ENCODE peak calls at places on chromosome 12, in four cellular contexts. One of them, this sample, is unnamed.

GRCh38 chr12:112906712-112907414 is at the start of gene OAS1:
- DNase-seq in HEK293T: no peak
- DNase-seq in HepG2: peak
- DNase-seq in NT2/D1: peak
- DNase-seq in this sample: no peak

GRCh38 chr12:88922816-88923215 is 342.5 kb upstream of the KITLG start:
- DNase-seq in NT2/D1: no peak
- DNase-seq in HepG2: no peak
- DNase-seq in HEK293T: no peak
- DNase-seq in this sample: no peak

GRCh38 chr12:103423061-103423473 is 72.7 kb downstream of the C12orf42 start:
- DNase-seq in HEK293T: no peak
- DNase-seq in HepG2: no peak
- DNase-seq in NT2/D1: no peak
- DNase-seq in this sample: no peak

GRCh38 chr12:39846971-39847661 is 227.5 kb upstream of the ABCD2 start:
- DNase-seq in HepG2: peak
- DNase-seq in HEK293T: peak
- DNase-seq in NT2/D1: no peak
- DNase-seq in this sample: no peak

GRCh38 chr12:27252934-27253333 is 8.8 kb downstream of the STK38L start:
- DNase-seq in NT2/D1: no peak
- DNase-seq in HEK293T: no peak
- DNase-seq in HepG2: no peak
- DNase-seq in this sample: no peak

GRCh38 chr12:117212563-117213190 is 22.4 kb upstream of the FBXO21 start:
- DNase-seq in NT2/D1: peak
- DNase-seq in HEK293T: peak
- DNase-seq in HepG2: peak
- DNase-seq in this sample: peak

GRCh38 chr12:57031228-57031670 is 14.9 kb upstream of the TAC3 start:
- DNase-seq in NT2/D1: no peak
- DNase-seq in HEK293T: no peak
- DNase-seq in HepG2: peak
- DNase-seq in this sample: no peak

GRCh38 chr12:127485528-127485927 is 781.4 kb upstream of the TMEM132C start:
- DNase-seq in HEK293T: no peak
- DNase-seq in HepG2: no peak
- DNase-seq in NT2/D1: peak
- DNase-seq in this sample: peak

GRCh38 chr12:5620896-5621295 is 189.0 kb downstream of the NTF3 start:
- DNase-seq in HEK293T: no peak
- DNase-seq in HepG2: no peak
- DNase-seq in NT2/D1: no peak
- DNase-seq in this sample: no peak

GRCh38 chr12:91896725-91897515 is 248.7 kb downstream of the BTG1 start:
- DNase-seq in HepG2: no peak
- DNase-seq in HEK293T: no peak
- DNase-seq in NT2/D1: no peak
- DNase-seq in this sample: no peak

GRCh38 chr12:108457006-108457733 is 57.9 kb upstream of the FICD start:
- DNase-seq in NT2/D1: peak
- DNase-seq in HepG2: peak
- DNase-seq in HEK293T: peak
- DNase-seq in this sample: no peak

GRCh38 chr12:26786491-26787124 is 46.4 kb downstream of the ITPR2 start:
- DNase-seq in NT2/D1: no peak
- DNase-seq in HepG2: no peak
- DNase-seq in HEK293T: no peak
- DNase-seq in this sample: no peak

GRCh38 chr12:27780612-27781408 is 774 bp upstream of the MANSC4 start:
- DNase-seq in NT2/D1: peak
- DNase-seq in HepG2: peak
- DNase-seq in HEK293T: peak
- DNase-seq in this sample: peak

GRCh38 chr12:67052981-67053380 is 216.2 kb upstream of the CAND1 start:
- DNase-seq in NT2/D1: no peak
- DNase-seq in HEK293T: no peak
- DNase-seq in HepG2: no peak
- DNase-seq in this sample: no peak

GRCh38 chr12:116736962-116737773 is 701 bp downstream of the SPRING1 start:
- DNase-seq in NT2/D1: no peak
- DNase-seq in HepG2: no peak
- DNase-seq in HEK293T: peak
- DNase-seq in this sample: no peak

GRCh38 chr12:122947352-122947792 is 18.9 kb downstream of the ABCB9 start:
- DNase-seq in NT2/D1: no peak
- DNase-seq in HepG2: no peak
- DNase-seq in HEK293T: no peak
- DNase-seq in this sample: no peak

GRCh38 chr12:97223419-97223818 is 239.2 kb upstream of the RMST start:
- DNase-seq in HEK293T: no peak
- DNase-seq in HepG2: no peak
- DNase-seq in NT2/D1: no peak
- DNase-seq in this sample: no peak

GRCh38 chr12:126055521-126055920 is 990.3 kb downstream of the AACS start:
- DNase-seq in NT2/D1: no peak
- DNase-seq in HEK293T: no peak
- DNase-seq in HepG2: no peak
- DNase-seq in this sample: no peak

GRCh38 chr12:92550234-92550633 is 152.6 kb upstream of the PLEKHG7 start:
- DNase-seq in HepG2: no peak
- DNase-seq in NT2/D1: no peak
- DNase-seq in HEK293T: no peak
- DNase-seq in this sample: no peak

GRCh38 chr12:84150226-84150625 is 762.4 kb downstream of the SLC6A15 start:
- DNase-seq in HepG2: no peak
- DNase-seq in HEK293T: no peak
- DNase-seq in NT2/D1: no peak
- DNase-seq in this sample: no peak

GRCh38 chr12:12503384-12504078 is 59.1 kb downstream of the DUSP16 start:
- DNase-seq in HEK293T: no peak
- DNase-seq in HepG2: no peak
- DNase-seq in NT2/D1: peak
- DNase-seq in this sample: peak

GRCh38 chr12:126084480-126084879 is 1019.2 kb downstream of the AACS start:
- DNase-seq in HEK293T: no peak
- DNase-seq in NT2/D1: no peak
- DNase-seq in HepG2: no peak
- DNase-seq in this sample: no peak

GRCh38 chr12:51171884-51172514 is 936 bp downstream of the TFCP2 start:
- DNase-seq in NT2/D1: no peak
- DNase-seq in HEK293T: no peak
- DNase-seq in HepG2: peak
- DNase-seq in this sample: no peak

GRCh38 chr12:48366131-48366530 is 15.4 kb upstream of the ZNF641 start:
- DNase-seq in HepG2: no peak
- DNase-seq in HEK293T: no peak
- DNase-seq in NT2/D1: peak
- DNase-seq in this sample: no peak

GRCh38 chr12:49341777-49342065 is 4.7 kb upstream of the C1QL4 start:
- DNase-seq in NT2/D1: no peak
- DNase-seq in HepG2: no peak
- DNase-seq in HEK293T: no peak
- DNase-seq in this sample: no peak

GRCh38 chr12:42961395-42961794 is 371.8 kb upstream of the PRICKLE1 start:
- DNase-seq in HepG2: peak
- DNase-seq in NT2/D1: no peak
- DNase-seq in HEK293T: no peak
- DNase-seq in this sample: no peak

GRCh38 chr12:111156304-111156703 is 212.6 kb downstream of the PHETA1 start:
- DNase-seq in NT2/D1: no peak
- DNase-seq in HepG2: no peak
- DNase-seq in HEK293T: no peak
- DNase-seq in this sample: no peak
- TF ChIP-seq SUZ12 in NT2/D1: no peak
- TF ChIP-seq SUZ12 in HepG2: no peak
- TF ChIP-seq SUZ12 in HEK293T: no peak
- TF ChIP-seq SUZ12 in this sample: no peak

GRCh38 chr12:46300906-46301305 is 32.1 kb upstream of the SLC38A1 start:
- DNase-seq in HepG2: no peak
- DNase-seq in NT2/D1: no peak
- DNase-seq in HEK293T: no peak
- DNase-seq in this sample: no peak
- TF ChIP-seq SUZ12 in HepG2: no peak
- TF ChIP-seq SUZ12 in NT2/D1: no peak
- TF ChIP-seq SUZ12 in HEK293T: no peak
- TF ChIP-seq SUZ12 in this sample: no peak

GRCh38 chr12:59500915-59501314 is 94.9 kb upstream of the SLC16A7 start:
- DNase-seq in HEK293T: no peak
- DNase-seq in HepG2: no peak
- DNase-seq in NT2/D1: no peak
- DNase-seq in this sample: no peak
- TF ChIP-seq SUZ12 in HEK293T: no peak
- TF ChIP-seq SUZ12 in HepG2: no peak
- TF ChIP-seq SUZ12 in NT2/D1: no peak
- TF ChIP-seq SUZ12 in this sample: no peak

GRCh38 chr12:32062841-32063240 is 43.8 kb upstream of the BICD1 start:
- DNase-seq in HEK293T: no peak
- DNase-seq in HepG2: no peak
- DNase-seq in NT2/D1: no peak
- DNase-seq in this sample: no peak
- TF ChIP-seq SUZ12 in HEK293T: no peak
- TF ChIP-seq SUZ12 in HepG2: no peak
- TF ChIP-seq SUZ12 in NT2/D1: no peak
- TF ChIP-seq SUZ12 in this sample: no peak